ENCODE peak calls at places on chromosomes 1 and 21, in six cellular contexts. J is IMR-90, V is neuronal stem cell, G is mesenchymal stem cell, X is trophoblast cell, H is H1. A is an unnamed sample.

GRCh38 chr1:231274119-231274825 is 33.3 kb downstream of the GNPAT start:
- DNase-seq in J (no peak), H (no peak), V (no peak), G (no peak), X (peak; percentile 28), A (no peak)

GRCh38 chr1:230905733-230906132 is 37.4 kb upstream of the C1orf198 start:
- DNase-seq in V (no peak), H (no peak), G (peak; percentile 15), X (no peak), J (peak; percentile 83), A (no peak)

GRCh38 chr1:222107975-222108374 is 366.1 kb upstream of the DUSP10 start:
- DNase-seq in J (no peak), G (no peak), X (no peak), H (no peak), V (no peak), A (no peak)

GRCh38 chr1:221865808-221866207 is 123.9 kb upstream of the DUSP10 start:
- DNase-seq in G (no peak), X (no peak), J (peak; percentile 85), V (no peak), H (no peak), A (no peak)

GRCh38 chr1:113981962-113982931 is 3.0 kb downstream of the OLFML3 start:
- DNase-seq in X (no peak), G (peak; percentile 88), V (no peak), J (peak; percentile 82), H (no peak), A (peak; percentile 35)

GRCh38 chr21:34072145-34073031 is 990 bp upstream of the MRPS6 start:
- DNase-seq in J (no peak), X (no peak), G (no peak), V (no peak), H (no peak), A (no peak)

GRCh38 chr1:244137725-244138124 is 86.6 kb downstream of the ZBTB18 start:
- DNase-seq in J (peak; percentile 37), V (no peak), X (no peak), G (peak; percentile 70), H (no peak), A (no peak)

GRCh38 chr1:172903581-172904220 is 147.0 kb downstream of the TNFSF18 start:
- DNase-seq in X (no peak), G (peak; percentile 58), J (peak; percentile 82), H (no peak), V (no peak), A (no peak)

GRCh38 chr1:39132505-39133339 is 71.8 kb upstream of the MACF1 start:
- DNase-seq in V (peak; percentile 74), H (peak; percentile 78), G (peak; percentile 81), J (peak; percentile 57), X (peak; percentile 99), A (peak; percentile 95)

GRCh38 chr1:30728340-30728739 is 5.0 kb upstream of the MATN1 start:
- DNase-seq in X (no peak), H (no peak), J (no peak), G (no peak), V (no peak), A (no peak)

GRCh38 chr21:31008355-31008754 is 29.9 kb downstream of the KRTAP19-8 start:
- DNase-seq in V (no peak), J (no peak), H (no peak), X (no peak), G (no peak), A (no peak)

GRCh38 chr21:31012133-31013089 is 25.9 kb downstream of the KRTAP19-8 start:
- DNase-seq in V (no peak), G (no peak), J (no peak), H (no peak), X (no peak), A (no peak)

DNA sequence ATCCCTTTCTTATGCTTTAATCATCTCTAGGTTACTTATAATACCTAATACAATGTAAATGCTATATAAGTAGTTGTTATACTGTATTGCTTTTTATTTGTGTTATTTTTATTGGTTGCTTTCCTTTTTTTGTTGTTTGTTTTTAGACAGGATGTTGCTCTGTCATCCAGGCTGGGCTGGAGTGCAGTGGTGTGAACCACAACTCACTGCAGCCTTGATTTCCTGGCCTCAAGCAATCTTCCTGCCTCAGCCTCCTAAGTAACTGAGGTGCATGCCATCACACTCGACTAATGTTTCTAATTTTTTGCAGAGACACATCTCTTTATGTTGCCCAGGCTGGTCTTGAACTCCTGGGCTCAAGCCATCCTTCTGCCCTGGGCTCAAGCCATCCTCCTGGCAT is 26.9 kb downstream of the KRTAP19-8 start:
- DNase-seq in V (no peak), X (no peak), J (no peak), H (no peak), G (no peak), A (no peak)
- H3K9me3 ChIP-seq in V (no peaks in the 10 kb centered on the region), X (no peaks in the 10 kb centered on the region), J (peaks cover 10% of the 10 kb centered on the region), H (no peaks in the 10 kb centered on the region), G (no peaks in the 10 kb centered on the region), A (no peaks in the 10 kb centered on the region)

GRCh38 chr21:39030127-39030884 is 152.9 kb downstream of the PSMG1 start:
- DNase-seq in V (no peak), G (no peak), X (peak; percentile 90), J (no peak), H (peak; percentile 73), A (peak; percentile 91)
- H2BK120ac ChIP-seq in V (no peak overlapping the region), G (peak overlapping the region; percentile 54), X (peak overlapping the region; percentile 44), J (peak overlapping the region; percentile 89), H (peak overlapping the region; percentile 40), A (no peak overlapping the region)

GRCh38 chr1:247146671-247147070 is 25.1 kb downstream of the ZNF124 start:
- DNase-seq in V (no peak), H (no peak), G (no peak), X (no peak), J (no peak), A (no peak)
- H3K9me3 ChIP-seq in V (peaks cover 90% of the 10 kb centered on the region), H (peaks cover 32% of the 10 kb centered on the region), G (peaks cover 84% of the 10 kb centered on the region), X (peaks cover 2% of the 10 kb centered on the region), J (peaks cover 28% of the 10 kb centered on the region), A (no peaks in the 10 kb centered on the region)

GRCh38 chr1:185539277-185539943 is 194.8 kb upstream of the HMCN1 start:
- DNase-seq in J (no peak), H (no peak), G (no peak), V (no peak), X (no peak), A (no peak)
- H2BK120ac ChIP-seq in J (peak overlapping the region; percentile 45), H (peak overlapping the region; percentile 73), G (no peak overlapping the region), V (no peak overlapping the region), X (peak overlapping the region; percentile 72), A (no peak overlapping the region)

A was measured in H9.